ENCODE peak calls at places on chromosomes 11 and 22, in nine cellular contexts. F is AG09309, R is IMR-90, Q is A549, S is foreskin fibroblast, Y is cardiac muscle cell, C is RWPE2, A is H1, G is PC-3. P is an unnamed sample.

GRCh38 chr22:45238431-45239377 is 2.0 kb downstream of the KIAA0930 start:
- DNase-seq in F (no peak), R (no peak), Q (no peak), S (no peak), Y (no peak), C (no peak), A (no peak), G (no peak), P (no peak)

GRCh38 chr11:44229664-44230063 is 80.3 kb downstream of the ALX4 start:
- DNase-seq in F (no peak), R (peak; percentile 59), Q (no peak), S (peak; percentile 31), Y (no peak), C (no peak), A (no peak), G (no peak), P (no peak)

GRCh38 chr11:120272303-120272702 is 32.4 kb downstream of the POU2F3 start:
- DNase-seq in F (peak; percentile 7), R (peak; percentile 69), Q (no peak), S (peak; percentile 74), Y (peak; percentile 58), C (no peak), A (no peak), G (peak; percentile 87), P (no peak)

GRCh38 chr11:69483696-69484426 is 2.4 kb downstream of the LINC01488 start:
- DNase-seq in F (no peak), R (no peak), Q (no peak), S (no peak), Y (no peak), C (no peak), A (no peak), G (no peak), P (no peak)

GRCh38 chr11:116272181-116272789 is 500.5 kb downstream of the BUD13 start:
- DNase-seq in F (no peak), R (no peak), Q (no peak), S (no peak), Y (no peak), C (no peak), A (no peak), G (no peak), P (no peak)

GRCh38 chr11:66607126-66607834 is 9.2 kb upstream of the RBM14 start:
- DNase-seq in F (peak; percentile 44), R (peak; percentile 48), Q (peak; percentile 55), S (peak; percentile 70), Y (peak; percentile 92), C (no peak), A (no peak), G (no peak), P (peak; percentile 91)

GRCh38 chr22:45632791-45633515 is 38.7 kb upstream of the ATXN10 start:
- DNase-seq in F (no peak), R (no peak), Q (no peak), S (no peak), Y (peak; percentile 67), C (no peak), A (no peak), G (no peak), P (no peak)

GRCh38 chr22:38398609-38399401 is 56.2 kb downstream of the KCNJ4 start:
- DNase-seq in F (no peak), R (peak; percentile 63), Q (peak; percentile 78), S (peak; percentile 89), Y (peak; percentile 85), C (no peak), A (peak; percentile 94), G (peak; percentile 65), P (peak; percentile 80)

GRCh38 chr11:16773981-16774710 is 35.7 kb downstream of the C11orf58 start:
- DNase-seq in F (no peak), R (no peak), Q (no peak), S (peak; percentile 45), Y (no peak), C (no peak), A (no peak), G (no peak), P (peak; percentile 52)

GRCh38 chr11:2151500-2152257 is 9.3 kb downstream of the INS start:
- DNase-seq in F (peak; percentile 4), R (peak; percentile 54), Q (peak; percentile 85), S (peak; percentile 84), Y (peak; percentile 76), C (no peak), A (peak; percentile 91), G (peak; percentile 85), P (peak; percentile 83)

GRCh38 chr11:102007567-102008437 is 39.4 kb upstream of the CFAP300 start:
- DNase-seq in F (peak; percentile 18), R (peak; percentile 66), Q (peak; percentile 95), S (peak; percentile 64), Y (peak; percentile 66), C (no peak), A (no peak), G (peak; percentile 96), P (no peak)

GRCh38 chr11:69274531-69275016 is 19.4 kb upstream of the MYEOV start:
- DNase-seq in F (no peak), R (no peak), Q (peak; percentile 70), S (no peak), Y (no peak), C (peak; percentile 87), A (no peak), G (peak; percentile 96), P (no peak)

GRCh38 chr22:23912293-23912903 is 18.2 kb downstream of the MIF start:
- DNase-seq in F (no peak), R (no peak), Q (no peak), S (no peak), Y (no peak), C (no peak), A (no peak), G (no peak), P (peak; percentile 18)

GRCh38 chr22:23137905-23138520 is 3.8 kb downstream of the RSPH14 start:
- DNase-seq in F (no peak), R (no peak), Q (no peak), S (peak; percentile 16), Y (peak; percentile 8), C (no peak), A (no peak), G (no peak), P (no peak)

DNA sequence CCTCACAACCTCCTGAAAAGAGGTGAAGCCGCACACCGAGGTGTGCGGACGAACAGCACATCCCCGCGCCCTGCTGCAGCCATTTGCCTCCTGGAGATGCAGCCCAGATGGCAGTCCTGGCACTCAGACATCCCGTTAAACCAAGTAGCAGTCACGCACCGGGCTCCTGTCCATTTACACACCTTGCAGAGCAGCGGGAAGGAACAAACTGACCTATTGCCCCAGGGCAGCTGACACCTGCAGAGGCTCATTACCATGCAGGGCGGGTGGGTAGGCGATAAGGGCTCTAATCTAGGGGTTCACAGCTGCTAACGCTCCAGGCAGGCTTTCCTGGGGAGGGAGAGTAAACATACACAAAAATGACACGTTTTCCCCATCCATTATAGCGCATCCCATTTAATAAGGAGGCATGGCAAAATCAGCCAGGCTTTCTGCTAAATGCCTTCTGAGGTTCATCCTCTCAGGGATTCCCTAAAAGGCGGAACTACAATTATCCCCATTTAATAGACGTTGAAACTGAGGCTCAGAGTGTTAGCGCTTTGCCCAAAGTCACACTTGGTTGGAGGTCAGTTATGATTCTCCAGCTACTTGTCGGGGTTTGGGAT is 788 bp upstream of the EHBP1L1 start:
- DNase-seq in F (no peak), R (no peak), Q (no peak), S (peak; percentile 52), Y (no peak), C (no peak), A (no peak), G (peak; percentile 44), P (no peak)
- H3K4me3 ChIP-seq in F (peak overlapping the region; percentile 86), R (peak overlapping the region; percentile 58), Q (peak overlapping the region; percentile 82), S (peak overlapping the region; percentile 74), Y (peak overlapping the region; percentile 45), C (peak overlapping the region; percentile 83), A (peak overlapping the region; percentile 63), G (peak overlapping the region; percentile 66), P (peak overlapping the region; percentile 84)

GRCh38 chr11:30501744-30502143 is 84.4 kb downstream of the MPPED2 start:
- DNase-seq in F (no peak), R (no peak), Q (no peak), S (no peak), Y (no peak), C (no peak), A (no peak), G (no peak), P (no peak)
- TF ChIP-seq CTCF in F (no peak), R (no peak), Q (no peak), S (no peak), Y (no peak), C (no peak), A (no peak), G (no peak), P (no peak)

GRCh38 chr22:32501797-32502290 is 27.2 kb downstream of the FBXO7 start:
- DNase-seq in F (no peak), R (peak; percentile 3), Q (no peak), S (peak; percentile 20), Y (no peak), C (no peak), A (no peak), G (no peak), P (no peak)
- H3K4me3 ChIP-seq in F (no peak overlapping the region), R (no peak overlapping the region), Q (no peak overlapping the region), S (no peak overlapping the region), Y (no peak overlapping the region), C (no peak overlapping the region), A (no peak overlapping the region), G (no peak overlapping the region), P (no peak overlapping the region)

GRCh38 chr22:33272180-33272579 is 214.0 kb upstream of the SYN3 start:
- DNase-seq in F (no peak), R (no peak), Q (peak; percentile 14), S (no peak), Y (no peak), C (no peak), A (no peak), G (no peak), P (no peak)

GRCh38 chr22:33272866-33273265 is 214.7 kb upstream of the SYN3 start:
- DNase-seq in F (no peak), R (no peak), Q (no peak), S (no peak), Y (no peak), C (no peak), A (no peak), G (no peak), P (no peak)

GRCh38 chr22:33274941-33275443 is 216.8 kb upstream of the SYN3 start:
- DNase-seq in F (no peak), R (no peak), Q (no peak), S (no peak), Y (no peak), C (no peak), A (no peak), G (no peak), P (no peak)

GRCh38 chr22:33271390-33272161 is 213.4 kb upstream of the SYN3 start:
- DNase-seq in F (no peak), R (peak; percentile 13), Q (no peak), S (no peak), Y (peak; percentile 24), C (no peak), A (no peak), G (no peak), P (peak; percentile 71)

DNA sequence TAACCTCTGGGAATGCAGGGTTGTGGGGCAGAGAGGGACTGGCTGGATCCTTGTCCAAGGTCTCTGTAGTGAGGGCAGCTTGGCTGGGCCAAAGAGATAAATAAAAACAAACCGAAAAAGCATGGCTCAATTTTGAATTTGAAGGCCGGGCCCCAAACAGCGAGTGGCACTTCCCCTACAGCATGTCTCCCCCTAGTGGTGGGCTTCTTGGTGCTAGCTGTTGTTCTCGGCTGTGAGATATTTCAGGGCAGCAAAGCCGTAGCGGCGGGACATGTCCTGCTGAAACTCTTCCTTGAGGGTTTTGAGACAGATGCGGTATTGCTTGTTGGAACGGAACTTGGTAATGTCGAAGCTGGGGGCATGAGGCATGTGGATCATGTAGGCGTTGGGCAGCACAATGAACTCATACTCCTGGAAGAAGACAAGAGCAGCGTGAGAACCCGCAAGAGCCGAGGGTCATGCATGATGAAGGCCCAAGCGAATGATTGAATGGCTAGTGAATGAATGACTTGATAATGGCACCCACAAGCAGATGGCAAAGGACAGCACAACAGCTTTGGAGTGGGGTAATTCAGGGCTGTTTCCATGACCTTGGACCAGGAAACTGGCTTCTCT is 216.1 kb upstream of the SYN3 start:
- DNase-seq in F (no peak), R (no peak), Q (peak; percentile 22), S (no peak), Y (peak; percentile 12), C (no peak), A (peak; percentile 83), G (no peak), P (no peak)
- TF ChIP-seq CTCF in F (peak; percentile 27), R (no peak), Q (no peak), S (peak; percentile 41), Y (peak; percentile 43), C (peak; percentile 64), A (peak; percentile 91), G (peak; percentile 36), P (no peak)